ENCODE peak calls at places on chromosome 10, in six cellular contexts. A is GM12891, Z is GM12878, P is H1, Y is K562, F is HepG2. B is an unnamed sample.

GRCh38 chr10:29237786-29238185 is 51.1 kb upstream of the LYZL1 start:
- DNase-seq in A (no peak), Z (no peak), P (no peak), Y (no peak), F (no peak), B (no peak)

GRCh38 chr10:52818019-52818418 is 45.4 kb upstream of the MBL2 start:
- DNase-seq in A (peak; percentile 4), Z (peak; percentile 37), P (peak; percentile 39), Y (peak; percentile 18), F (peak; percentile 51), B (peak; percentile 5)

GRCh38 chr10:132542086-132542775 is 4.6 kb downstream of the INPP5A start:
- DNase-seq in A (no peak), Z (no peak), P (no peak), Y (no peak), F (no peak), B (no peak)

GRCh38 chr10:48708144-48708543 is 23.5 kb downstream of the WDFY4 start:
- DNase-seq in A (no peak), Z (no peak), P (no peak), Y (no peak), F (no peak), B (no peak)

GRCh38 chr10:131788386-131788785 is 112.4 kb upstream of the PPP2R2D start:
- DNase-seq in A (no peak), Z (no peak), P (no peak), Y (no peak), F (no peak), B (no peak)

GRCh38 chr10:26780793-26781601 is 79.8 kb downstream of the ABI1 start:
- DNase-seq in A (no peak), Z (peak; percentile 69), P (peak; percentile 33), Y (no peak), F (no peak), B (no peak)

GRCh38 chr10:130808243-130808642 is 503.3 kb downstream of the TCERG1L start:
- DNase-seq in A (no peak), Z (no peak), P (no peak), Y (no peak), F (no peak), B (no peak)

GRCh38 chr10:71941318-71941717 is 22.9 kb upstream of the CHST3 start:
- DNase-seq in A (no peak), Z (no peak), P (no peak), Y (no peak), F (no peak), B (no peak)

GRCh38 chr10:72319416-72320254 is 35.1 kb downstream of the DNAJB12 start:
- DNase-seq in A (peak; percentile 76), Z (no peak), P (no peak), Y (peak; percentile 61), F (peak; percentile 86), B (peak; percentile 85)

GRCh38 chr10:77428776-77429395 is 208.7 kb downstream of the KCNMA1 start:
- DNase-seq in A (no peak), Z (no peak), P (no peak), Y (peak; percentile 13), F (peak; percentile 8), B (no peak)

GRCh38 chr10:6920072-6921019 is 340.3 kb upstream of the PRKCQ start:
- DNase-seq in A (peak; percentile 40), Z (no peak), P (peak; percentile 47), Y (peak; percentile 92), F (peak; percentile 33), B (peak; percentile 37)

GRCh38 chr10:71631007-71631859 is 88.3 kb downstream of the C10orf105 start:
- DNase-seq in A (no peak), Z (no peak), P (no peak), Y (peak; percentile 70), F (no peak), B (no peak)

GRCh38 chr10:70589762-70590662 is 12.5 kb downstream of the PRF1 start:
- DNase-seq in A (no peak), Z (no peak), P (no peak), Y (peak; percentile 52), F (no peak), B (no peak)

GRCh38 chr10:27230022-27230421 is 10.6 kb downstream of the ACBD5 start:
- DNase-seq in A (no peak), Z (no peak), P (no peak), Y (no peak), F (no peak), B (no peak)

GRCh38 chr10:3624367-3624766 is 160.6 kb downstream of the KLF6 start:
- DNase-seq in A (no peak), Z (no peak), P (no peak), Y (no peak), F (no peak), B (no peak)

GRCh38 chr10:101779544-101780186 is 3.6 kb downstream of the NPM3 start:
- DNase-seq in A (peak; percentile 79), Z (peak; percentile 25), P (no peak), Y (no peak), F (no peak), B (peak; percentile 86)

GRCh38 chr10:124626759-124627380 is 117.3 kb downstream of the FAM53B start:
- DNase-seq in A (no peak), Z (peak; percentile 38), P (no peak), Y (no peak), F (no peak), B (no peak)

GRCh38 chr10:88582806-88583583 is at the start of gene RNLS:
- DNase-seq in A (peak; percentile 48), Z (peak; percentile 37), P (peak; percentile 33), Y (peak; percentile 44), F (no peak), B (peak; percentile 34)

GRCh38 chr10:88586462-88586861 is at the start of gene LIPJ:
- DNase-seq in A (no peak), Z (no peak), P (no peak), Y (no peak), F (no peak), B (no peak)

GRCh38 chr10:88583584-88583957 is 453 bp upstream of the RNLS start:
- DNase-seq in A (no peak), Z (no peak), P (no peak), Y (no peak), F (no peak), B (no peak)

DNA sequence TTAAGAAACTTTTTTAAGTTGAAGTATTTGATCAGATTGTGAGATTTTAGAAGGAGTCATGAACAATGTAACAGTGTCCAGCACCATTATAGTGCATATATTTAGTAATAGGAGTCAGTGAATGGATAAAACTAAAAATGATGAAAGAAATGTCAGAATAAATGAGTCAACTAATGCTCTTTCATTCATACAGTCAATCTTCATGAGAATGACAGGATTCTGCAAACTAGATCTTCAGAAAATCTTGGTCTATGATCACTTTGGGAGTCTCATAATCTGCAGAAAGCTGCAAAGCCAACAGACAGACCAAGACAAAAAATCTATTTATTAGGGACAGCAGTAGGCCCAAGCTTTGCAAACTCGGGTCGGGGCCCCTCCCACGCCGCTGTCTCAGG is 710 bp downstream of the RNLS start:
- DNase-seq in A (no peak), Z (no peak), P (no peak), Y (no peak), F (no peak), B (no peak)
- TF ChIP-seq POLR2A in A (no peak), Z (no peak), P (no peak), Y (no peak), F (no peak), B (no peak)

GRCh38 chr10:120513307-120513706 is 56.3 kb downstream of the PLPP4 start:
- DNase-seq in A (no peak), Z (no peak), P (no peak), Y (no peak), F (no peak), B (no peak)

GRCh38 chr10:120508966-120509365 is 51.9 kb downstream of the PLPP4 start:
- DNase-seq in A (no peak), Z (no peak), P (no peak), Y (no peak), F (no peak), B (no peak)

GRCh38 chr10:120514035-120514620 is 57.1 kb downstream of the PLPP4 start:
- DNase-seq in A (no peak), Z (no peak), P (peak; percentile 15), Y (peak; percentile 56), F (peak; percentile 24), B (no peak)

GRCh38 chr10:120508393-120508792 is 51.4 kb downstream of the PLPP4 start:
- DNase-seq in A (no peak), Z (no peak), P (no peak), Y (no peak), F (no peak), B (no peak)

GRCh38 chr10:120511165-120511564 is 54.1 kb downstream of the PLPP4 start:
- DNase-seq in A (no peak), Z (no peak), P (no peak), Y (no peak), F (no peak), B (no peak)
- TF ChIP-seq TAF1 in A (no peak), Z (no peak), P (no peak), Y (no peak), F (no peak), B (no peak)

DNA sequence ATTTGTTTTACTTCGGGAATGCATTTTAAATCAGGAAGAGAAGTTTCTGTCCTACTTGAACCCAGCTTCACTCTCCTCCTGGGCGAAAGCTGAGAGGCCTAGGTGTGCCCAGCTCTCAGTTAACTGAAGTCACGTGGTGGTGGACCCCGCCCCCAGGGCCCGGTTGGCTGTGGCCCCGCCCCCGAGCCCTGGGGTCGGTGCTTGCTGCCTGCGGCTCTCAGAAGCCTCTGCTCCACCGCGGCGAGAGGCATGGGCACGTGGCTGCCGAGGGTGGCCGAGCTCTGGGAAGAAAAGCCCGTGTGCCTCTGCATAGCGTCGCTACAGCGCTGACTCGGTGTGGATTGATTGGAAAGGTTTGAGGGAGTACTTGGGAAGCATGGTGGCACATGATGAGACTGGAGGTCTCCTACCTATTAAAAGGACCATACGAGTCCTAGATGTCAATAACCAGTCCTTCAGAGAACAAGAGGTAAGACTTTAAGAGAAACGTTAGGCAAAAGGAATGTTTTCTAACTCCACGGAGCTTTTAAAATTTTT is 34.1 kb downstream of the NET1 start:
- DNase-seq in A (no peak), Z (no peak), P (peak; percentile 87), Y (peak; percentile 97), F (peak; percentile 89), B (no peak)
- TF ChIP-seq POLR2A in A (peak; percentile 68), Z (peak; percentile 87), P (peak; percentile 93), Y (peak; percentile 98), F (peak; percentile 98), B (no peak)

GRCh38 chr10:44864637-44865288 is 46.4 kb upstream of the TMEM72 start:
- DNase-seq in A (peak; percentile 86), Z (peak; percentile 20), P (peak; percentile 51), Y (peak; percentile 86), F (peak; percentile 57), B (peak; percentile 81)

GRCh38 chr10:44865289-44865671 is 45.9 kb upstream of the TMEM72 start:
- DNase-seq in A (no peak), Z (no peak), P (no peak), Y (no peak), F (no peak), B (no peak)

GRCh38 chr10:44862917-44863316 is 48.2 kb upstream of the TMEM72 start:
- DNase-seq in A (no peak), Z (no peak), P (no peak), Y (no peak), F (no peak), B (no peak)

GRCh38 chr10:44863344-44864041 is 47.6 kb upstream of the TMEM72 start:
- DNase-seq in A (no peak), Z (no peak), P (no peak), Y (no peak), F (no peak), B (no peak)

DNA sequence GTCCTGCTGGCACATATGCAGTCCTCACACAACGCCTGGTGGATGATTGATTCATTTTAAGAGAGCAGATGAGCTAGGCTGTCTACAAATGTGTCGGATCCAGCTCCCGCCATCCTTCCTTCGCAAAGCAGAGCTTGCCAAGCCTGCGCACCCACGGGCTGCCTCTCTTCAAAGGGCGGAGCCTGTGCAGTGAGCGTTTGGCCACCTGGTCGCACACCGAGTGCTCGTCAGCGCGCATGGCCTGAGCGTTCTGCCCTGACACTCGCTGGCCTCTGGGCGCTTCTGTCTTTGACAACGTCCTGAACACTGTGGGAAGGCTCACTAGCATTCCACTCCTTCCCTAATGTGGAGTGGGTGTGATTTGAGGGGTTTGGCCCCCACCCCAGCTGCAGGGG is 47.1 kb upstream of the TMEM72 start:
- DNase-seq in A (no peak), Z (no peak), P (no peak), Y (no peak), F (no peak), B (no peak)
- TF ChIP-seq TAF1 in A (no peak), Z (no peak), P (no peak), Y (no peak), F (no peak), B (no peak)

B was measured in GM12892.